ENCODE peak calls at places on chromosomes 16 and 17, in seven cellular contexts. P is T-helper 2 cell, Z is iPS-NIHi11, K is CMK, C is endothelial cell, V is cerebellum, L is K562. D is an unnamed sample.

GRCh38 chr17:64410750-64411490 is 20.3 kb upstream of the PECAM1 start:
- DNase-seq in L (no peak), Z (no peak), P (no peak), C (no peak), V (no peak), K (no peak), D (no peak)

GRCh38 chr16:72270531-72270930 is 98.6 kb upstream of the PMFBP1 start:
- DNase-seq in Z (no peak), P (no peak), L (no peak), K (no peak), C (no peak), V (no peak), D (no peak)

GRCh38 chr16:57601801-57602478 is 26.5 kb upstream of the ADGRG1 start:
- DNase-seq in V (no peak), Z (no peak), L (peak; percentile 55), C (no peak), P (peak; percentile 68), K (peak; percentile 56), D (no peak)

GRCh38 chr16:56312028-56312300 is 113.4 kb downstream of the AMFR start:
- DNase-seq in C (no peak), P (no peak), L (no peak), Z (no peak), V (no peak), K (no peak), D (no peak)

GRCh38 chr16:80210787-80211186 is 330.0 kb upstream of the DYNLRB2 start:
- DNase-seq in K (no peak), P (no peak), C (no peak), V (peak; percentile 64), Z (no peak), L (no peak), D (no peak)

GRCh38 chr17:49191407-49191916 is 18.9 kb downstream of the GNGT2 start:
- DNase-seq in C (no peak), Z (no peak), P (no peak), V (no peak), L (no peak), K (no peak), D (no peak)

GRCh38 chr17:44900894-44901293 is 1.6 kb upstream of the EFTUD2 start:
- DNase-seq in L (no peak), K (no peak), Z (no peak), P (no peak), C (no peak), V (peak; percentile 59), D (peak; percentile 88)

GRCh38 chr17:51144266-51145022 is 8.9 kb upstream of the NME1 start:
- DNase-seq in C (no peak), L (no peak), V (no peak), K (no peak), P (no peak), Z (no peak), D (no peak)

GRCh38 chr17:17840751-17841591 is 4.2 kb upstream of the SREBF1 start:
- DNase-seq in V (peak; percentile 41), P (no peak), Z (no peak), L (no peak), K (no peak), C (peak; percentile 25), D (no peak)

GRCh38 chr17:7313890-7314718 is 1.1 kb downstream of the GPS2 start:
- DNase-seq in V (no peak), Z (no peak), P (no peak), K (no peak), L (no peak), C (no peak), D (no peak)

GRCh38 chr17:78374631-78375274 is 3.7 kb upstream of the PGS1 start:
- DNase-seq in P (no peak), C (peak; percentile 72), L (no peak), V (no peak), K (no peak), Z (peak; percentile 73), D (no peak)

GRCh38 chr16:80459331-80459777 is 81.4 kb upstream of the DYNLRB2 start:
- DNase-seq in V (no peak), L (no peak), K (no peak), C (no peak), Z (no peak), P (no peak), D (no peak)